ENCODE peak calls at places on chromosomes 16 and 17, in four cellular contexts. K, Q, S and M are unnamed samples.

GRCh38 chr17:51585514-51586104 is 325.3 kb downstream of the UTP18 start:
- DNase-seq in Q (peak), S (peak), K (peak), M (no peak)

GRCh38 chr17:40486513-40487370 is 14.7 kb downstream of the TNS4 start:
- DNase-seq in S (no peak), Q (no peak), K (no peak), M (no peak)

GRCh38 chr17:83065660-83066542 is 13.5 kb upstream of the METRNL start:
- DNase-seq in S (no peak), K (no peak), Q (no peak), M (no peak)

GRCh38 chr17:34723875-34724274 is 144.5 kb downstream of the TMEM132E start:
- DNase-seq in Q (no peak), S (no peak), K (no peak), M (no peak)

GRCh38 chr16:6905601-6906000 is 427.0 kb upstream of the RBFOX1 start:
- DNase-seq in S (no peak), K (no peak), Q (no peak), M (no peak)

GRCh38 chr17:7001562-7001961 is 5.7 kb downstream of the ALOX12 start:
- DNase-seq in Q (no peak), K (no peak), S (no peak), M (no peak)

GRCh38 chr17:47735536-47736011 is 2.5 kb downstream of the TBX21 start:
- DNase-seq in K (peak), Q (no peak), S (no peak), M (peak)

GRCh38 chr17:29622337-29623282 is at the start of gene CORO6:
- DNase-seq in Q (no peak), K (peak), S (peak), M (no peak)

GRCh38 chr16:30395992-30396560 is 856 bp downstream of the ZNF48 start:
- DNase-seq in Q (no peak), S (no peak), K (peak), M (no peak)

GRCh38 chr17:82003411-82004381 is 19.0 kb downstream of the CENPX start:
- DNase-seq in Q (peak), K (no peak), S (peak), M (no peak)

GRCh38 chr17:82963104-82963950 is 116.1 kb upstream of the METRNL start:
- DNase-seq in K (peak), S (no peak), Q (no peak), M (no peak)

GRCh38 chr16:67995423-67995822 is 3.9 kb downstream of the DPEP2 start:
- DNase-seq in K (no peak), S (no peak), Q (no peak), M (no peak)

GRCh38 chr16:27432600-27432957 is 30.6 kb downstream of the IL21R start:
- DNase-seq in S (no peak), Q (no peak), K (no peak), M (no peak)

GRCh38 chr17:82734987-82735866 is at the start of gene FN3K:
- DNase-seq in S (peak), Q (peak), K (peak), M (no peak)

GRCh38 chr17:67628580-67629013 is 89.1 kb upstream of the NOL11 start:
- DNase-seq in S (no peak), K (peak), Q (peak), M (no peak)

GRCh38 chr17:31549121-31549524 is 157.6 kb downstream of the RAB11FIP4 start:
- DNase-seq in K (peak), S (peak), Q (peak), M (no peak)

GRCh38 chr17:15920758-15921239 is 24.1 kb upstream of the ADORA2B start:
- DNase-seq in S (peak), Q (peak), K (no peak), M (no peak)
- TF ChIP-seq PBX3 in S (peak), Q (no peak), K (no peak), M (no peak)

GRCh38 chr16:84726670-84727467 is 27.1 kb downstream of the USP10 start:
- DNase-seq in S (no peak), K (no peak), Q (peak), M (peak)

GRCh38 chr16:84724619-84725307 is 25.0 kb downstream of the USP10 start:
- DNase-seq in Q (no peak), S (no peak), K (no peak), M (no peak)

GRCh38 chr16:84728853-84729424 is 29.1 kb downstream of the USP10 start:
- DNase-seq in K (no peak), S (no peak), Q (no peak), M (no peak)

GRCh38 chr16:84725481-84726078 is 25.8 kb downstream of the USP10 start:
- DNase-seq in S (no peak), K (no peak), Q (no peak), M (no peak)

DNA sequence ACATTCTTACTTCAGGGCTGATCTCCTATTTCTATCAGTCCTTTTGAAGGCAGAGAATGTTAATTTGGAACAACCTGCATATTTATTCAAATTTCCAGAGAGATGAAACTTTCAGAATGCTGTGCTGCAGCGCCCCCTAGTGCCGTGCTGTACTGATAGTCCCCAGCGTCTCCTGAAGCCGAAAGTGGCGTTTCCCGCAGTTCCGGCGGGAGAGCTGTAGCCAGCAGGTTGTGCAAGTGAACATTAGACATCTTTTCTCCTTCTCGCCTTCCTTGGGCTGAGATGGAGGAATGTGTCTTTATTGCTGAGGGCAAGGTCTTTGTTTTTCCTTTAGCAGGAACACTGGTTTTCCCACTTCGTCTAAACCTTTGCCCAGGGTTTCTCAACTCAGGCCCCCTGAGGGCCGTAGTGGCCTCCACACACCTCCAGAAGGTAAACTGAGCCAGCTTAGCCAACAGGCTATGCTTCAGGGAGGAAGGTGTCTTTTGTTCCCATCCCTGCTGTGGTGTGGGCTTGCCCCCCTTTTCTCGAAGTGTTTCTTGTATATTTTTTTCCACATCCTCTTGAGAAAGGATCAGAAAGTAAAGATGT is 26.4 kb downstream of the USP10 start:
- DNase-seq in K (peak), Q (peak), S (peak), M (no peak)
- TF ChIP-seq PBX3 in K (no peak), Q (no peak), S (no peak), M (no peak)

GRCh38 chr17:8800656-8801055 is 1.5 kb upstream of the MFSD6L start:
- DNase-seq in Q (no peak), K (no peak), S (no peak), M (no peak)

GRCh38 chr17:8807070-8807550 is 7.9 kb upstream of the MFSD6L start:
- DNase-seq in K (no peak), Q (no peak), S (no peak), M (peak)

GRCh38 chr17:8801135-8801840 is 2.1 kb upstream of the MFSD6L start:
- DNase-seq in K (no peak), S (no peak), Q (no peak), M (no peak)

GRCh38 chr17:8803531-8804416 is 4.6 kb upstream of the MFSD6L start:
- DNase-seq in K (no peak), Q (peak), S (no peak), M (no peak)

DNA sequence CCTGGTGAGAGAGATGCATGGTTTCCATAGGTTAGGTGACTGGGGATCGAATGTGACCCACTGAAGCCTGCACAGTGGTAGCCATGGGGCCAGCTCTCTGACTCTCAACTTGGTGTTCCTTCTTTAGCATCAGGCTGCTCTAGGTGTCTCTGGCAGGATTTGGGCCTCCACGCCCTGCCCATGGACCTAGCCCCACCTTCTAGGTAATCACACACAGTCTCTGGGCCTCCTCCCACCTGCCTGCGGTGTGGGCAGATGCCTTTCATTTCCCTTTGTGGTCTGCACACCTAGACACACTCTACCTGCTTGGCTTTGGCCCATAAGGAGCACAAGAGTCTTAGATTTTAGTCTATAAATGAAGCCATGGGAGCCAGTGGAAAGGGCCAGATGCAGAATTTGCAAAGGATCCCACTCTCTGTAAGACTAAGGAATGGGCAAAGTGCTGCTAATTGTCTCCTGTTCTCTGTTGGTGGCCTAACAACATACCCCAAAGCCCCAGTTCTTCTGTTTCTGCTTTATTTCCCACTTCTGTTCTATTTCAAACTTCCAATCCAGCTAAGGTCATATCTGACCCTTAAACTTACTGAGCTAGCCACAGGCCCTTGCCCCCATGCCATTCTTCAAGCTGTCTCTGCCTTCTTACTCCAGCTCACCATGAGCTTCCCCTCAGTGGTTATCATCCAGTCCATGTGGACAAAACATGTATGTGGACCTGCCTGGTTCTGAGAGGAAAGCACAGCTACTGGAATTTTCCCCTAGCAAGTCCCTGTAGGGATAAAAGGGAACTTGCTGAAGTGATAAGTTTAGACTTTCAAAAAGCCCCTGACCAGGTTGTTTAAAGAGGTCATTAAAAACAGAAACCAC is 7.3 kb upstream of the MFSD6L start:
- DNase-seq in K (no peak), S (no peak), Q (no peak), M (no peak)
- TF ChIP-seq PBX3 in K (no peak), S (no peak), Q (no peak), M (no peak)

DNA sequence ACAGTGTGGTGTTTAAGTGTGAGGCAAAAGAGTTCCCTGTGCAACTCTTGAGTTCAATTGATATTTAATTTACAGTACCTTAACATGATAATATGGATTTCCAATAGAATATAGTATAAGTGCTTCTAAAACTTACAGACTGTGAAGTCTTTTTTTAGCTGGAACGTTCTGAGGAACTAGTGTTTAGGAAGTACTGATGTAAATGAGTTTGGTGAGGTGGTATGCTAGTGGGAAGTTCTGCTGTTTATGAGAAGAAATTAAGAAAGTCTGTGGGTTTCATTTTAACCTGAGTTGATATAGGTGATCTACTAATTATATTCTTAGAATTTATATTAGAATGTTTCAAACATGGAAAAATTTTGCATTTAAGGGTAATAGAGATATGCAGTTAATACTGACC is 32.0 kb downstream of the PTRH2 start:
- DNase-seq in Q (no peak), S (no peak), K (no peak), M (no peak)
- TF ChIP-seq PBX3 in Q (no peak), S (no peak), K (no peak), M (no peak)

DNA sequence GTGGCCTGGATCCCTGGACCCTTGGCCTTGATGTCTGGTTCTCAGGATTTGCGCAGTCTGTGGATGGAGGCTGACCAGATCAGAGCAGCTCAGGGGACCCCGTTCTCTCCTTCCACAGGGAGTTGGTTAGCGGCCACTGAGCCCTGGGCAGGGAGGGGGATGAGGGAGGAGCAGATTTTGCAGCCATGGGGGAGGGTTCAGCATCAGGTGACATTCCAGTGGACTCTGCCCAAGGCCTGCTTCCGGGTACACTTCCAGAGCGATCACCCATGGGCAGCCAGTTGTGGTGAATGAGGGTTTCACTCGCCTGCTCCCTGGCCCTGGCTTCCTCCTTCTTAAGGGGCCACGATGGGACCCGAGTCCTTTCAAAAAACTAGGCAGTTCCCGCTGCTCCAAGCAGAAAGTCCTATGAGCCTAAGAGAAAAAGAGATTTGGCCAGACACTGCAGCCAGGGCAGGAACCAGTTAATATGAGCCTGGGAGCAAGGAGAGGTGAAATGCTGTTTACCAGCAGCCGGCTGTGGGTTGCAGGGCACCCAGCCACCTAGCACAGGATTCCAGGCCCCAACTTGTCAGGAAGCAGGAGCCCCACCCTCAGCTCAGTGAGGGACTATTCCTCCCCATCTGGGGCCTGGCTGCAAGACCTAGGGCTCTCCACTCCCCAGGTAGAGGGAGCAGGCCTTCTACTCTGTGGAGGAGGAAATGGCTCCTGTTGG is 4.7 kb upstream of the GPRC5C start:
- DNase-seq in K (no peak), S (no peak), Q (peak), M (no peak)
- TF ChIP-seq PBX3 in K (no peak), S (no peak), Q (no peak), M (no peak)

GRCh38 chr16:56331399-56331798 is 93.9 kb downstream of the AMFR start:
- DNase-seq in S (no peak), Q (no peak), K (no peak), M (no peak)

GRCh38 chr16:56331915-56332314 is 93.4 kb downstream of the AMFR start:
- DNase-seq in Q (no peak), K (no peak), S (no peak), M (no peak)

GRCh38 chr16:56330476-56330875 is 94.9 kb downstream of the AMFR start:
- DNase-seq in S (no peak), Q (no peak), K (no peak), M (no peak)

GRCh38 chr16:56334761-56335160 is 90.6 kb downstream of the AMFR start:
- DNase-seq in Q (no peak), S (no peak), K (no peak), M (no peak)

GRCh38 chr16:56332464-56333079 is 92.8 kb downstream of the AMFR start:
- DNase-seq in Q (peak), S (peak), K (peak), M (no peak)
- TF ChIP-seq PBX3 in Q (no peak), S (no peak), K (no peak), M (no peak)

DNA sequence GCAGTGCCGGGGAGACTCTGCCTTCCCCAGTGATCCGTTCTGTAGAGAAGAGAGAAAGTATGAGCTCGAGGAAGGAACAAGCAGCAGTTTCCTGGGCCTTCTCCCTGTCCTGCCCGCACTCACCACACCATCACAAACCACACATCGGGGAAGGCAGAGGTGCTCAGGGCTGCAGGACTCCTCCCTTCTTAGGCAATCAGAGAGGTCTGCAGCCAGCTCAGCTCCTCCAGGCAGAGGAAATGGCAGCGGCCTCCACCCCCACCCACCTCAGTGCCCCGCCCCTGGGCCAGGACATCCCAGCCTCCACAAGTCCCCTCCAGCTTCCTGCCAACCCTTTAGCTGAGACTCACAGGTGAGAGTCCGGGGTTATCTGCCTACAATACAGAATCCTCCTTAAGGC is 2.0 kb downstream of the ZNF319 start:
- DNase-seq in Q (no peak), K (no peak), S (no peak), M (no peak)
- TF ChIP-seq PBX3 in Q (no peak), K (no peak), S (no peak), M (no peak)

GRCh38 chr16:89104303-89104702 is 10.7 kb downstream of the ACSF3 start:
- DNase-seq in Q (no peak), S (no peak), K (no peak), M (no peak)

GRCh38 chr16:89106533-89107208 is 13.0 kb downstream of the ACSF3 start:
- DNase-seq in Q (no peak), S (no peak), K (no peak), M (no peak)

GRCh38 chr16:89104930-89105571 is 11.4 kb downstream of the ACSF3 start:
- DNase-seq in Q (no peak), S (no peak), K (no peak), M (no peak)

GRCh38 chr16:89107209-89107582 is 13.5 kb downstream of the ACSF3 start:
- DNase-seq in K (no peak), S (no peak), Q (no peak), M (no peak)

DNA sequence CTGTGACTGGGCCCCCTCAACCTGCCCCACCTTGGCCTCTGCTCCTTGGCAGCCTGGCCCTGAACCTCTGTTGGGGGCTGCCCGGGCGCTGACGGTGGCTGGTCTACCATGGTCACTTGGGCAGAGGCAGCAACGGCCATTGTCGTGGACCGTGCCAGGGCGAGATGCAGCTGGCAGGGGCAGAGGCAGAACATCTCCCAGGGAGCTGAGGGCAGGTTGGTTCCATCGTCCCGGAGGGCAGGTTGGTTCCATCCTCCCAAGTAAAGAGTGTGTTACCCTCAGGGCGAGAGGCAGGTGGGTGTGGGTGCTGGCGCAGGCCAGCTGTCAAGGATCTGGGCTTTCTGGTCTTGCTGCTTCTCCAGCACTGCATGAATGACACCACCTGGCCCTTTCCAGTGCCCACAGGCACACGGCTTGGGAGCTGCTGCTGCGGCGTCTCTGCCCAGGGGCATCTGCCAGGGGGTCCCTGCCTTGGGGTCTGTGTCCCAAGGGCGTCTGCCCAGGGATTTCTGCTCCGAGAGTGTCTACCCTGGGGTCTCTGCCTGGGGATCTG is 12.0 kb downstream of the ACSF3 start:
- DNase-seq in S (no peak), K (no peak), Q (no peak), M (no peak)
- TF ChIP-seq PBX3 in S (no peak), K (no peak), Q (no peak), M (no peak)

DNA sequence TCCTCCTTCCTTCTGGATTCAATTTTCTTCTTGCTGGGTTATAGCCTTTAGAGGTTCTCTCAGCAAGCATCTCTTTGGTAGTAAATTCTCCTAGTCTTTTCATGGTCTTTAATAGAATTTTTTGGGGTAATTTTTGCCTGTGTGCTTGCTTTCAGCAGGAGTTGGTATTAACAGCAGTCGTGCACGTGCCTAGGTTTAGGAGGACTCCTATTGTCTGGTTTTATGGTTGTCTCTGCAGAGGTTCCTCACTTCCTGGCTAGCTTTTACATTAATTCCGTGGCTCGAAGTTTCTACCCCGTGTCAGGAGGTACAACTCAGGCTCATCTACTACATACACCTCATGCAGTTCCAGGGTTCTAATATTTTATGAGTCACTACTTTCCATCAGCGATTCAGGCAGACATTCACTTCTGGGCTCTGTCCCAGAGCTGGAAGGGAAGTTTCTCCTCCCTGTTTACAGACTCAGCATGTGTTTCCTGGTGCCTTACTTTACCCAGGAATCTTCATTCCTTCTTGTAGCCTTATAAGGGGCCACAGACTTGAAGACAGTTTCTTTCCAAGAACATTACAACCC is 643.6 kb downstream of the HS3ST4 start:
- DNase-seq in S (no peak), Q (no peak), K (no peak), M (no peak)
- TF ChIP-seq PBX3 in S (no peak), Q (no peak), K (no peak), M (no peak)